ENCODE peak calls at places on chromosomes 12 and 14, in six cellular contexts. One of them, this sample, is unnamed.

GRCh38 chr12:109686523-109686922 is 27.1 kb upstream of the FAM222A start:
- DNase-seq in naive thymus-derived CD8-positive, alpha-beta T cell: no peak
- DNase-seq in CD8-positive, alpha-beta memory T cell: no peak
- DNase-seq in retina: no peak
- DNase-seq in neural progenitor cell: no peak
- DNase-seq in T-helper 1 cell: no peak
- DNase-seq in this sample: peak

GRCh38 chr14:77026166-77026929 is 2.2 kb downstream of the IRF2BPL start:
- DNase-seq in neural progenitor cell: peak
- DNase-seq in T-helper 1 cell: no peak
- DNase-seq in retina: peak
- DNase-seq in naive thymus-derived CD8-positive, alpha-beta T cell: no peak
- DNase-seq in CD8-positive, alpha-beta memory T cell: no peak
- DNase-seq in this sample: peak

GRCh38 chr12:15534870-15535269 is 212.6 kb downstream of the PTPRO start:
- DNase-seq in neural progenitor cell: no peak
- DNase-seq in CD8-positive, alpha-beta memory T cell: no peak
- DNase-seq in T-helper 1 cell: no peak
- DNase-seq in naive thymus-derived CD8-positive, alpha-beta T cell: no peak
- DNase-seq in retina: no peak
- DNase-seq in this sample: no peak

GRCh38 chr12:96136129-96136528 is 58.0 kb upstream of the ELK3 start:
- DNase-seq in retina: no peak
- DNase-seq in naive thymus-derived CD8-positive, alpha-beta T cell: no peak
- DNase-seq in neural progenitor cell: no peak
- DNase-seq in CD8-positive, alpha-beta memory T cell: no peak
- DNase-seq in T-helper 1 cell: no peak
- DNase-seq in this sample: no peak

GRCh38 chr14:92464716-92465115 is 48.9 kb upstream of the RIN3 start:
- DNase-seq in CD8-positive, alpha-beta memory T cell: no peak
- DNase-seq in naive thymus-derived CD8-positive, alpha-beta T cell: no peak
- DNase-seq in T-helper 1 cell: no peak
- DNase-seq in neural progenitor cell: no peak
- DNase-seq in retina: no peak
- DNase-seq in this sample: peak

GRCh38 chr14:60093088-60093487 is 1.4 kb downstream of the PCNX4 start:
- DNase-seq in neural progenitor cell: no peak
- DNase-seq in T-helper 1 cell: no peak
- DNase-seq in retina: no peak
- DNase-seq in CD8-positive, alpha-beta memory T cell: no peak
- DNase-seq in naive thymus-derived CD8-positive, alpha-beta T cell: no peak
- DNase-seq in this sample: no peak

GRCh38 chr12:6229823-6230222 is 29.6 kb downstream of the CD9 start:
- DNase-seq in neural progenitor cell: no peak
- DNase-seq in T-helper 1 cell: no peak
- DNase-seq in retina: peak
- DNase-seq in CD8-positive, alpha-beta memory T cell: no peak
- DNase-seq in naive thymus-derived CD8-positive, alpha-beta T cell: no peak
- DNase-seq in this sample: peak

GRCh38 chr12:2893007-2893406 is 2.3 kb downstream of the TULP3 start:
- DNase-seq in T-helper 1 cell: no peak
- DNase-seq in naive thymus-derived CD8-positive, alpha-beta T cell: no peak
- DNase-seq in neural progenitor cell: no peak
- DNase-seq in CD8-positive, alpha-beta memory T cell: no peak
- DNase-seq in retina: no peak
- DNase-seq in this sample: no peak

GRCh38 chr12:6430124-6430989 is 14.4 kb upstream of the CD27 start:
- DNase-seq in naive thymus-derived CD8-positive, alpha-beta T cell: no peak
- DNase-seq in neural progenitor cell: no peak
- DNase-seq in T-helper 1 cell: peak
- DNase-seq in CD8-positive, alpha-beta memory T cell: peak
- DNase-seq in retina: no peak
- DNase-seq in this sample: no peak

GRCh38 chr12:98418357-98419075 is 96.9 kb upstream of the TMPO start:
- DNase-seq in T-helper 1 cell: no peak
- DNase-seq in retina: no peak
- DNase-seq in naive thymus-derived CD8-positive, alpha-beta T cell: no peak
- DNase-seq in CD8-positive, alpha-beta memory T cell: no peak
- DNase-seq in neural progenitor cell: peak
- DNase-seq in this sample: no peak

GRCh38 chr12:42039599-42039998 is 105.1 kb downstream of the GXYLT1 start:
- DNase-seq in CD8-positive, alpha-beta memory T cell: no peak
- DNase-seq in naive thymus-derived CD8-positive, alpha-beta T cell: no peak
- DNase-seq in retina: no peak
- DNase-seq in neural progenitor cell: no peak
- DNase-seq in T-helper 1 cell: no peak
- DNase-seq in this sample: no peak

GRCh38 chr12:101021911-101022388 is 188.1 kb downstream of the SLC5A8 start:
- DNase-seq in CD8-positive, alpha-beta memory T cell: no peak
- DNase-seq in neural progenitor cell: no peak
- DNase-seq in T-helper 1 cell: no peak
- DNase-seq in naive thymus-derived CD8-positive, alpha-beta T cell: no peak
- DNase-seq in retina: no peak
- DNase-seq in this sample: no peak

GRCh38 chr12:12718853-12719252 is 1.7 kb downstream of the CDKN1B start:
- DNase-seq in naive thymus-derived CD8-positive, alpha-beta T cell: no peak
- DNase-seq in retina: peak
- DNase-seq in CD8-positive, alpha-beta memory T cell: no peak
- DNase-seq in T-helper 1 cell: peak
- DNase-seq in neural progenitor cell: peak
- DNase-seq in this sample: no peak

GRCh38 chr12:69840727-69841126 is 15.7 kb downstream of the MYRFL start:
- DNase-seq in CD8-positive, alpha-beta memory T cell: no peak
- DNase-seq in T-helper 1 cell: no peak
- DNase-seq in naive thymus-derived CD8-positive, alpha-beta T cell: no peak
- DNase-seq in neural progenitor cell: no peak
- DNase-seq in retina: no peak
- DNase-seq in this sample: no peak

GRCh38 chr14:64726585-64726890 is 22.3 kb downstream of the PLEKHG3 start:
- DNase-seq in neural progenitor cell: no peak
- DNase-seq in T-helper 1 cell: no peak
- DNase-seq in retina: no peak
- DNase-seq in CD8-positive, alpha-beta memory T cell: no peak
- DNase-seq in naive thymus-derived CD8-positive, alpha-beta T cell: peak
- DNase-seq in this sample: peak

GRCh38 chr12:131357152-131357747 is 353.6 kb upstream of the SFSWAP start:
- DNase-seq in T-helper 1 cell: no peak
- DNase-seq in CD8-positive, alpha-beta memory T cell: no peak
- DNase-seq in retina: peak
- DNase-seq in naive thymus-derived CD8-positive, alpha-beta T cell: no peak
- DNase-seq in neural progenitor cell: no peak
- DNase-seq in this sample: no peak

GRCh38 chr14:24186831-24187537 is 1.6 kb downstream of the IPO4 start:
- DNase-seq in naive thymus-derived CD8-positive, alpha-beta T cell: no peak
- DNase-seq in retina: no peak
- DNase-seq in T-helper 1 cell: no peak
- DNase-seq in neural progenitor cell: no peak
- DNase-seq in CD8-positive, alpha-beta memory T cell: no peak
- DNase-seq in this sample: no peak

GRCh38 chr12:8057839-8058238 is 8.3 kb downstream of the C3AR1 start:
- DNase-seq in retina: no peak
- DNase-seq in CD8-positive, alpha-beta memory T cell: no peak
- DNase-seq in T-helper 1 cell: no peak
- DNase-seq in neural progenitor cell: no peak
- DNase-seq in naive thymus-derived CD8-positive, alpha-beta T cell: no peak
- DNase-seq in this sample: no peak

GRCh38 chr14:20305265-20306078 is at the start of gene TTC5:
- DNase-seq in CD8-positive, alpha-beta memory T cell: peak
- DNase-seq in neural progenitor cell: peak
- DNase-seq in naive thymus-derived CD8-positive, alpha-beta T cell: peak
- DNase-seq in retina: peak
- DNase-seq in T-helper 1 cell: peak
- DNase-seq in this sample: peak

GRCh38 chr14:75443203-75443969 is 15.6 kb downstream of the JDP2 start:
- DNase-seq in T-helper 1 cell: no peak
- DNase-seq in neural progenitor cell: no peak
- DNase-seq in retina: no peak
- DNase-seq in naive thymus-derived CD8-positive, alpha-beta T cell: no peak
- DNase-seq in CD8-positive, alpha-beta memory T cell: no peak
- DNase-seq in this sample: no peak

GRCh38 chr14:93402951-93403350 is 27.8 kb upstream of the UNC79 start:
- DNase-seq in retina: no peak
- DNase-seq in T-helper 1 cell: no peak
- DNase-seq in neural progenitor cell: no peak
- DNase-seq in naive thymus-derived CD8-positive, alpha-beta T cell: no peak
- DNase-seq in CD8-positive, alpha-beta memory T cell: no peak
- DNase-seq in this sample: no peak

GRCh38 chr12:63086149-63086915 is 64.7 kb downstream of the AVPR1A start:
- DNase-seq in CD8-positive, alpha-beta memory T cell: no peak
- DNase-seq in neural progenitor cell: no peak
- DNase-seq in T-helper 1 cell: no peak
- DNase-seq in retina: no peak
- DNase-seq in naive thymus-derived CD8-positive, alpha-beta T cell: no peak
- DNase-seq in this sample: no peak